ENCODE peak calls at places on chromosomes 4 and X, in seven cellular contexts. I is dorsolateral prefrontal cortex; D is effector memory CD4-positive, alpha-beta T cell; V is fibroblast of lung; P is OCI-LY7; T is A673; C is heart left ventricle. Y is an unnamed sample.
A peak's percentile ranks its signal among the peaks of the same experiment; 100 is the strongest.

GRCh38 chrX:19372170-19373033 is 28.7 kb downstream of the PDHA1 start:
- DNase-seq in I (peak; percentile 65), D (peak; percentile 8), V (peak; percentile 47), P (peak; percentile 58), T (peak; percentile 81), C (peak; percentile 48), Y (no peak)

GRCh38 chr4:33425916-33426315 is 2705.7 kb downstream of the PCDH7 start:
- DNase-seq in I (no peak), D (no peak), V (no peak), P (no peak), T (peak; percentile 40), C (no peak), Y (no peak)

GRCh38 chr4:48162162-48162561 is 28.1 kb upstream of the TXK start:
- DNase-seq in I (no peak), D (no peak), V (peak; percentile 68), P (no peak), T (no peak), C (no peak), Y (no peak)

GRCh38 chr4:1910643-1911042 is 39.5 kb downstream of the NSD2 start:
- DNase-seq in I (peak; percentile 54), D (no peak), V (peak; percentile 41), P (peak; percentile 35), T (peak; percentile 80), C (no peak), Y (no peak)

GRCh38 chrX:40035726-40036125 is 62.0 kb downstream of the BCOR start:
- DNase-seq in I (no peak), D (no peak), V (no peak), P (no peak), T (no peak), C (no peak), Y (no peak)

GRCh38 chr4:37675587-37676290 is 10.4 kb downstream of the RELL1 start:
- DNase-seq in I (no peak), D (no peak), V (no peak), P (peak; percentile 95), T (no peak), C (no peak), Y (no peak)

GRCh38 chr4:54746228-54746627 is 88.5 kb downstream of the KIT start:
- DNase-seq in I (no peak), D (no peak), V (peak; percentile 17), P (no peak), T (no peak), C (no peak), Y (no peak)

GRCh38 chr4:22962186-22962786 is 269.5 kb downstream of the GBA3 start:
- DNase-seq in I (no peak), D (no peak), V (peak; percentile 45), P (peak; percentile 2), T (peak; percentile 27), C (no peak), Y (no peak)

GRCh38 chr4:112029642-112030235 is 115.5 kb upstream of the FAM241A start:
- DNase-seq in I (no peak), D (no peak), V (no peak), P (no peak), T (peak; percentile 43), C (no peak), Y (no peak)

GRCh38 chr4:38055566-38055965 is 95.4 kb downstream of the PTTG2 start:
- DNase-seq in I (no peak), D (no peak), V (no peak), P (no peak), T (no peak), C (no peak), Y (no peak)

GRCh38 chr4:81687470-81687869 is 215.8 kb upstream of the RASGEF1B start:
- DNase-seq in I (no peak), D (no peak), V (no peak), P (no peak), T (no peak), C (no peak), Y (no peak)

GRCh38 chr4:150501019-150501727 is 80.8 kb upstream of the MAB21L2 start:
- DNase-seq in I (no peak), D (no peak), V (peak; percentile 82), P (no peak), T (no peak), C (no peak), Y (no peak)

GRCh38 chrX:85381602-85382001 is 2.1 kb upstream of the POF1B start:
- DNase-seq in I (no peak), D (no peak), V (no peak), P (no peak), T (no peak), C (no peak), Y (no peak)

GRCh38 chrX:85375333-85375738 is 4.1 kb downstream of the POF1B start:
- DNase-seq in I (no peak), D (no peak), V (no peak), P (no peak), T (no peak), C (no peak), Y (no peak)

GRCh38 chrX:85379174-85379907 is at the start of gene POF1B:
- DNase-seq in I (no peak), D (no peak), V (no peak), P (no peak), T (no peak), C (no peak), Y (no peak)
- H3K4me3 ChIP-seq in I (no peak within 1 kb of the TSS), D (no peak within 1 kb of the TSS), V (no peak within 1 kb of the TSS), P (no peak within 1 kb of the TSS), T (no peak within 1 kb of the TSS), C (peak within 1 kb of the TSS; percentile 34), Y (peak within 1 kb of the TSS; percentile 45)

DNA sequence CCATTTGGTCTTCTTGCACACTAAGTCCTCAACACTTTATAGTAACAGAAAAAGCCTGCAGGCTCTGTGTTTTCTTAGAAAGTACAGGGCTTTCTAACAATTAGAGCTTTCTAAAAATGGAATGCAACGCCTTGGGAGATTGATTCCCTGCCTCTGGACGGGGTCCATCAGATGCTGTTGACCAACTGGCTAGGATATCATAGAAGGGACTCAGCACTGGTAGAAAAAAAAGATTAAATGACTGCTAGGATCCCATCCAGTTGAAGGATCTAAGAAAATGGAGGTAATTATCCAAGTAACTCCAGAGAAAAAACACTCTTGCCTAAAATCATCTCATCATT is 39.5 kb downstream of the USP46 start:
- DNase-seq in I (no peak), D (no peak), V (no peak), P (no peak), T (no peak), C (no peak), Y (no peak)
- H3K4me3 ChIP-seq in I (no peak overlapping the region), D (no peak overlapping the region), V (no peak overlapping the region), P (no peak overlapping the region), T (no peak overlapping the region), C (no peak overlapping the region), Y (no peak overlapping the region)

DNA sequence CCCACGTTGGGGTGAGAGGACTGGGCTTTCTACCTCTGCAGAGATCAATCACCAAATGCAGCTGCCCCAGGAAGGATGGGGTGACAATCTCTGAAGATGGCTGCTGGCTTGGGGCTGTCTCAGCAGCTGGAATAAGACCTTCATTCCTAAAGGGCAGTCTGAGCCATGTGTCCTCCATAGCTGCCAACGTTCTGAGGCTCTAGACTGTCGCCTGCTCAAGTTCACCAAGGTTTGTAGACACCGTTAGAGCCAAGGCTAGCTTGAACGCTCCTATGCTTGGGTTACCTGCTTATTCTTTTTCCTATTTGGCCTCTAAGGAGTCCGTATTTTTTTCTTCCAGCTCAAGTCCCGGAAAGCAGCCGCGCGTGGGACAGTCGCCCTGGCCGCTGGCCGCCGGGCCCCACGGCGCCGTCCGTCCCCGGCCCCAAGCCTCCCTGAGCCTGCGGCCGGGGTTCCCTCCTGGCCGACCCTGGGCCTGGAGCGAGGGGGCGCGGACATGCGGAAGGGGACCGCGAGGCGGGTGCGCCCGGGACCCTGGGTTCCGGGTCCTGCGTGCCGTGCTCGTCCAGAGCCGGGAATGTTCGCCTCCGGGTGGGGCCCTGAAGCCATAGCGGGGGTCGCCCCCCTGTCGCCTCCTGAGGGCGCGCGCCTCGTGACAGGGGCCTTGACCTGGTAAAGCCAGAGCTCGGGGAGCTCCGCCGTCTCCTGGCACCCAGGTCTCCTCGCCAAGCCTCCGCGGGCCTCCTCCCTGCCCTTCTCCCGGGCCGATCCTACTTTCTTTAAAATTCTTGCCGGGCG is 23.3 kb downstream of the MRFAP1 start:
- DNase-seq in I (no peak), D (no peak), V (no peak), P (no peak), T (no peak), C (no peak), Y (no peak)
- H3K4me3 ChIP-seq in I (peak overlapping the region; percentile 40), D (peak overlapping the region; percentile 52), V (peak overlapping the region; percentile 27), P (no peak overlapping the region), T (no peak overlapping the region), C (peak overlapping the region; percentile 54), Y (peak overlapping the region; percentile 7)

GRCh38 chr4:142566780-142567179 is 279.3 kb downstream of the INPP4B start:
- DNase-seq in I (no peak), D (no peak), V (no peak), P (no peak), T (no peak), C (no peak), Y (no peak)

GRCh38 chr4:142567199-142567598 is 278.9 kb downstream of the INPP4B start:
- DNase-seq in I (no peak), D (peak; percentile 3), V (peak; percentile 22), P (no peak), T (peak; percentile 68), C (no peak), Y (no peak)

GRCh38 chr4:142566243-142566642 is 279.9 kb downstream of the INPP4B start:
- DNase-seq in I (no peak), D (no peak), V (no peak), P (no peak), T (no peak), C (no peak), Y (no peak)

GRCh38 chr4:142563682-142564291 is 282.3 kb downstream of the INPP4B start:
- DNase-seq in I (no peak), D (no peak), V (peak; percentile 69), P (no peak), T (no peak), C (no peak), Y (no peak)

DNA sequence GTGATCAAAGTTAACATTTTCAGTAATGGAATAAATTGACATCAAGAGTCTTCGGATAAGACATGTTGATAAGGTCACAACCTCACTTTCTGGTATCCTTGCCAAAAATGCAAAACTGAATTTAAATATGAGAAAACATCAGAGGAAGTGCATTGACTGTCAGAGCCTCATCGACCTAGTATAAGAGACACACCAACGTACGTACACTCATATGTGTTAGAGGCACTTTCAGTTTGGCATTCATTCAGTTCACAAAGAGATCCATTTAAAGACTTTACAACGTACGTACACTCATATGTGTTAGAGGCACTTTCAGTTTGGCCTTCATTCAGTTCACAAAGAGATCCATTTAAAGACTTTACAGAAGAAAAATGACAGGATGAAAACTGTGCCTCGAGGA is 280.3 kb downstream of the INPP4B start:
- DNase-seq in I (no peak), D (no peak), V (no peak), P (no peak), T (no peak), C (no peak), Y (no peak)
- H3K4me3 ChIP-seq in I (no peak overlapping the region), D (peak overlapping the region; percentile 54), V (no peak overlapping the region), P (no peak overlapping the region), T (no peak overlapping the region), C (no peak overlapping the region), Y (no peak overlapping the region)

GRCh38 chr4:73668806-73669205 is 48.6 kb upstream of the RASSF6 start:
- DNase-seq in I (no peak), D (no peak), V (peak; percentile 62), P (no peak), T (no peak), C (no peak), Y (no peak)
- H3K4me3 ChIP-seq in I (no peak overlapping the region), D (no peak overlapping the region), V (no peak overlapping the region), P (no peak overlapping the region), T (no peak overlapping the region), C (no peak overlapping the region), Y (no peak overlapping the region)

DNA sequence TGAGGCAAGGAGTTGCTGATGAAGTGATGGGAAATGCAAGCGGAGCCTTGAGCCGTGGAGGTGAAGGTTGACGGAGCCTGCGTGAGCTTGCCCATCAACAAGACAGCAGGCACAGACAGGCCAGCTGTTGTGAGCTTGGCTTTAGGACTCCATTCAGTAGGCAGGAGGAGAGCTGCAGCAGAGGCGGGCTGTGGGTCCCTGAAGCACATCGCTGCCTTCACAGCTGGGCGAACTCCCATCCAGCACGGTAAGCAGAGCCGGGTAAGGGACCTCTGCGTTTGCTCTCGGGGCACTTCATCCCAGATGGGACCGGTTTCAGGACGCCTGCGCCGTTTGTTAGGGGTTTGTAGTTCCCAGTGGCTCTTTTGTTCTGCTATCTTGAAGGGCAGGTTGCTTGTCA is 54.8 kb upstream of the CLDN34 start:
- DNase-seq in I (no peak), D (no peak), V (peak; percentile 41), P (no peak), T (no peak), C (no peak), Y (no peak)
- H3K4me3 ChIP-seq in I (peak overlapping the region; percentile 45), D (no peak overlapping the region), V (no peak overlapping the region), P (no peak overlapping the region), T (no peak overlapping the region), C (no peak overlapping the region), Y (peak overlapping the region; percentile 14)

Y was measured in esophagus squamous epithelium.